ENCODE peak calls at places on chromosome 1, in five cellular contexts. T is DND-41, V is hepatocyte, R is neural progenitor cell, E is GM23338. K is an unnamed sample.

GRCh38 chr1:236523704-236524141 is at the start of gene LGALS8:
- DNase-seq in E (peak; percentile 82), T (peak; percentile 81), R (peak; percentile 69), V (peak; percentile 90), K (peak; percentile 51)

GRCh38 chr1:17012775-17013501 is 1.2 kb upstream of the ATP13A2 start:
- DNase-seq in E (peak; percentile 71), V (no peak), R (peak; percentile 53), T (no peak), K (no peak)

GRCh38 chr1:156643266-156644092 is 1.6 kb downstream of the BCAN start:
- DNase-seq in R (no peak), E (no peak), T (peak; percentile 69), V (no peak), K (no peak)

GRCh38 chr1:165010418-165011055 is 346.0 kb downstream of the LMX1A start:
- DNase-seq in E (no peak), R (no peak), T (no peak), V (no peak), K (no peak)

GRCh38 chr1:216627252-216627651 is 96.0 kb downstream of the ESRRG start:
- DNase-seq in V (no peak), E (no peak), T (no peak), R (no peak), K (no peak)

GRCh38 chr1:25451903-25452302 is 21.2 kb downstream of the MACO1 start:
- DNase-seq in R (no peak), V (no peak), E (no peak), T (no peak), K (no peak)

GRCh38 chr1:39687243-39687642 is 4.0 kb downstream of the HPCAL4 start:
- DNase-seq in V (no peak), R (no peak), T (no peak), E (no peak), K (no peak)

GRCh38 chr1:61049850-61050540 is 32.4 kb upstream of the NFIA start:
- DNase-seq in E (peak; percentile 95), T (no peak), R (peak; percentile 93), V (peak; percentile 93), K (peak; percentile 88)

GRCh38 chr1:45566722-45567121 is 16.1 kb downstream of the AKR1A1 start:
- DNase-seq in E (no peak), T (no peak), R (no peak), V (peak; percentile 51), K (no peak)

GRCh38 chr1:177283380-177283779 is 112.6 kb downstream of the BRINP2 start:
- DNase-seq in V (no peak), E (no peak), T (no peak), R (no peak), K (no peak)

GRCh38 chr1:17624540-17625256 is 85.2 kb downstream of the ARHGEF10L start:
- DNase-seq in V (no peak), R (no peak), E (no peak), T (no peak), K (no peak)

GRCh38 chr1:150516050-150516591 is 569 bp downstream of the FALEC start:
- DNase-seq in V (no peak), T (peak; percentile 40), E (peak; percentile 58), R (peak; percentile 60), K (peak; percentile 20)

GRCh38 chr1:185823471-185823870 is 89.3 kb downstream of the HMCN1 start:
- DNase-seq in R (no peak), V (no peak), T (no peak), E (no peak), K (no peak)

GRCh38 chr1:8816831-8817412 is 518 bp downstream of the RERE start:
- DNase-seq in T (no peak), V (peak; percentile 41), R (peak; percentile 50), E (peak; percentile 54), K (peak; percentile 57)

GRCh38 chr1:156874142-156874541 is 13.5 kb downstream of the NTRK1 start:
- DNase-seq in E (no peak), R (no peak), T (no peak), V (no peak), K (no peak)

GRCh38 chr1:59180715-59181114 is 116.2 kb upstream of the FGGY start:
- DNase-seq in R (no peak), V (no peak), E (no peak), T (no peak), K (no peak)
- H2AFZ ChIP-seq in R (no peak overlapping the region), V (no peak overlapping the region), E (no peak overlapping the region), T (no peak overlapping the region), K (no peak overlapping the region)

DNA sequence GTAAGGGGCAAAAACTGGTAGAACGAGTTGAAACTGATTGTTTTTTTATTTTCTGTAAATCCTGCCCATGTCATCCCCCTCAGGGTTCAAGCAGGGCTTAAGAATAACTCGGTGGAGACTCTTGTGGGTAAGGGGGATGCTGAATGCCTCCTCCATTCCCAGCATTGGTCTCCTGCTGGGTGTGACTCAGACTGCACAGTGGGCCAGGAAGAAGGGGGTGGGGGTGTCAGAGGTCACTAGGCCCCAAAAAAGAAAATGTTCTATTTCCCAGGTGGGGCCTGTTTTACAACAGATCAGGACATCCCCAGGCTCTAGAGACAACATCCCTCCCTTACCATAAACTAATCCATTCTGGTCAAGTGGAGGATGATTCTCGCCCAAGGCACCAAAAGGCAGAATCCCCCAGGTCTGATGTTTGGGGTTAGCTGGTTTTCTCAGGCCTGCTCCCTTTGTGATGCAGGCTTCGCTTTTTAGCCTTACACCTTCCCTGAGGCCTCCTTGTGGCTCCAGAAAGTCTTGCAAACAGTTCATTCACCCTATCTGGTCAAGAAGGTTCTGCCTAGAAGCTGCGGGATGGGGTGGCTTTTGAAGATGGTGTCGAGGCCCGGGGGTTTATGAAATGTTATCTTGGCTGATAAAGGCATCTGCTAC is 10.7 kb upstream of the GRHL3 start:
- DNase-seq in E (peak; percentile 88), T (no peak), R (peak; percentile 64), V (no peak), K (peak; percentile 25)
- TF ChIP-seq CTCF in E (peak; percentile 59), T (no peak), R (peak; percentile 51), V (peak; percentile 5), K (peak; percentile 21)

GRCh38 chr1:18632711-18633427 is 2.2 kb downstream of the PAX7 start:
- DNase-seq in R (peak; percentile 80), T (no peak), V (no peak), E (peak; percentile 61), K (no peak)

GRCh38 chr1:18631496-18632217 is 1.0 kb downstream of the PAX7 start:
- DNase-seq in T (no peak), E (no peak), V (no peak), R (peak; percentile 74), K (no peak)

GRCh38 chr1:18630511-18631495 is at the start of gene PAX7:
- DNase-seq in E (peak; percentile 93), T (no peak), V (no peak), R (peak; percentile 84), K (no peak)

GRCh38 chr1:18633428-18634155 is 2.9 kb downstream of the PAX7 start:
- DNase-seq in V (no peak), R (no peak), T (no peak), E (no peak), K (no peak)

DNA sequence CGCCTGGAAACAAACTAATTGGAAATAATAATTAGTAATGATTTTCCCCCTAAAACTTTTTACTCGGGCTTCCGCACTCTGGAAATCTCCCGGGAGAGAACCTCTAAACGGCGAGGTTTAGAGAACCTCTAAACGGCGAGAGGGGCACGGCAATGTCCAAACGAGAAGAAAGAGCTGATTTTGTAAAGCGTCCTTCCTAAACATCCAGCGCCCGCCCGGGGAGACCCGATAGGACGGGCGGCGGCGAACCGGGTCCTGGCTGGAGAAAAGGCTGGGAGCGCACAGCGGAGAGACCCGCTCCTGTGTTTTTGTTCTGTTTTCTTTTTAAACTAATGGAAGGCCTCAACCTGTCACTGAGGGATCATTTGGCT is 1.6 kb downstream of the PAX7 start:
- DNase-seq in E (peak; percentile 70), T (no peak), R (peak; percentile 66), V (no peak), K (no peak)
- TF ChIP-seq EZH2 in E (peak; percentile 100), T (no peak), R (peak; percentile 95), V (peak; percentile 87), K (peak; percentile 99)

GRCh38 chr1:107138767-107139445 is 1.9 kb upstream of the NTNG1 start:
- DNase-seq in R (no peak), T (no peak), V (no peak), E (peak; percentile 11), K (no peak)

GRCh38 chr1:107141491-107142369 is 891 bp downstream of the NTNG1 start:
- DNase-seq in E (peak; percentile 73), T (peak; percentile 21), R (peak; percentile 61), V (peak; percentile 73), K (peak; percentile 19)

GRCh38 chr1:107140703-107141490 is at the start of gene NTNG1:
- DNase-seq in E (peak; percentile 69), R (peak; percentile 57), V (peak; percentile 28), T (peak; percentile 5), K (peak; percentile 23)

GRCh38 chr1:107138166-107138565 is 2.7 kb upstream of the NTNG1 start:
- DNase-seq in R (no peak), V (no peak), E (no peak), T (no peak), K (no peak)

GRCh38 chr1:107139833-107140702 is 771 bp upstream of the NTNG1 start:
- DNase-seq in E (peak; percentile 86), T (peak; percentile 64), R (peak; percentile 69), V (peak; percentile 68), K (no peak)
- H2AFZ ChIP-seq in E (peak overlapping the region; percentile 86), T (peak overlapping the region; percentile 57), R (peak overlapping the region; percentile 78), V (peak overlapping the region; percentile 76), K (peak overlapping the region; percentile 31)

GRCh38 chr1:98662354-98662665 is 789 bp downstream of the SNX7 start:
- DNase-seq in R (no peak), T (no peak), E (no peak), V (no peak), K (no peak)

GRCh38 chr1:98660941-98661543 is 479 bp upstream of the SNX7 start:
- DNase-seq in R (no peak), T (no peak), V (no peak), E (no peak), K (no peak)

GRCh38 chr1:98659879-98660278 is 1.6 kb upstream of the SNX7 start:
- DNase-seq in R (no peak), T (no peak), V (no peak), E (no peak), K (no peak)

GRCh38 chr1:98661544-98662353 is at the start of gene SNX7:
- DNase-seq in E (peak; percentile 86), R (peak; percentile 90), T (no peak), V (peak; percentile 94), K (peak; percentile 30)
- TF ChIP-seq CTCF in E (no peak), R (peak; percentile 53), T (no peak), V (peak; percentile 29), K (no peak)

GRCh38 chr1:159132271-159132881 is 39.0 kb upstream of the CADM3 start:
- DNase-seq in E (peak; percentile 77), T (peak; percentile 63), R (peak; percentile 73), V (peak; percentile 76), K (peak; percentile 78)
- TF ChIP-seq EZH2 in E (no peak), T (no peak), R (no peak), V (no peak), K (no peak)

DNA sequence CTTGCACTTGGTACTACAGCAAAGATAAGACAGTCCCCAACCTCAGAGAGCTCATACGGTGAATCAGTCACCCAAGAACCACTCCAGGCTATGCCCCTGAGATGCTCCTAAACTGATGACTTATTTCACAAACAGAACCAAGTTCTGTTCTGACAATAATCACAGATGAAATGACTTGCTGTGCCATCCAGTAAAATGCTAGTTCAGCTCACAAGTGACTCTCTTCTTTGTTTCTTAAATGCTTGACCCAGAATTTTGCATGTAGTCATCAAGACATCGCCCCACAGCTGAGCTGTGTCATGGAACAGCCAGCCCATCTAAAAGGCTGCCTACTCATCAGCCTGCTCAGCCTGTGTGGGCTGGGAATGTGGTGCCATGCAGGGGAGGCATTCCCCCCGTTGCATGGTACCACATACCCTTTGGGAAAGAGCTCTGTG is 6.1 kb upstream of the SLC19A2 start:
- DNase-seq in V (no peak), R (no peak), E (no peak), T (no peak), K (no peak)
- H2AFZ ChIP-seq in V (no peak overlapping the region), R (no peak overlapping the region), E (no peak overlapping the region), T (no peak overlapping the region), K (no peak overlapping the region)

GRCh38 chr1:187264995-187265602 is 436.4 kb downstream of the PLA2G4A start:
- DNase-seq in T (peak; percentile 5), R (peak; percentile 63), E (peak; percentile 77), V (peak; percentile 77), K (peak; percentile 61)
- TF ChIP-seq CTCF in T (peak; percentile 50), R (peak; percentile 84), E (peak; percentile 79), V (peak; percentile 72), K (peak; percentile 80)

K was measured in MM.1S.